ENCODE peak calls at places on chromosome 19, in eight cellular contexts. One of them, this sample, is unnamed.

GRCh38 chr19:53422551-53422950 is 9.2 kb upstream of the ZNF761 start:
- DNase-seq in AG08395: no peak
- DNase-seq in activated naive CD8-positive, alpha-beta T cell treated with anti-CD3 and anti-CD28 coated beads for 36 hours: no peak
- DNase-seq in DMS53: peak; percentile 32
- DNase-seq in HAP-1: no peak
- DNase-seq in activated T-helper 1 cell treated with anti-CD3 and anti-CD28 coated beads, Interleukin-12 subunit alpha, Interleukin-12 subunit beta, Interleukin-2, Interleukin-4 antibody, amounts not matched to agents 30 ng/mL and 10 ng/mL and 1 ng/mL, durations not matched to agents 14 hours and 24 hours and 36 hours: no peak
- DNase-seq in cardiac muscle cell: no peak
- DNase-seq in NCI-H510A: no peak
- DNase-seq in this sample: no peak

GRCh38 chr19:48249502-48250014 is 6.2 kb downstream of the CARD8 start:
- DNase-seq in AG08395: no peak
- DNase-seq in activated naive CD8-positive, alpha-beta T cell treated with anti-CD3 and anti-CD28 coated beads for 36 hours: peak; percentile 80
- DNase-seq in DMS53: no peak
- DNase-seq in HAP-1: no peak
- DNase-seq in activated T-helper 1 cell treated with anti-CD3 and anti-CD28 coated beads, Interleukin-12 subunit alpha, Interleukin-12 subunit beta, Interleukin-2, Interleukin-4 antibody, amounts not matched to agents 30 ng/mL and 10 ng/mL and 1 ng/mL, durations not matched to agents 14 hours and 24 hours and 36 hours: peak; percentile 62
- DNase-seq in cardiac muscle cell: peak; percentile 37
- DNase-seq in NCI-H510A: no peak
- DNase-seq in this sample: no peak

GRCh38 chr19:1755467-1756155 is 2.3 kb downstream of the ONECUT3 start:
- DNase-seq in AG08395: no peak
- DNase-seq in activated naive CD8-positive, alpha-beta T cell treated with anti-CD3 and anti-CD28 coated beads for 36 hours: no peak
- DNase-seq in DMS53: no peak
- DNase-seq in HAP-1: no peak
- DNase-seq in activated T-helper 1 cell treated with anti-CD3 and anti-CD28 coated beads, Interleukin-12 subunit alpha, Interleukin-12 subunit beta, Interleukin-2, Interleukin-4 antibody, amounts not matched to agents 30 ng/mL and 10 ng/mL and 1 ng/mL, durations not matched to agents 14 hours and 24 hours and 36 hours: no peak
- DNase-seq in cardiac muscle cell: no peak
- DNase-seq in NCI-H510A: no peak
- DNase-seq in this sample: no peak

GRCh38 chr19:34259367-34259865 is 5.1 kb downstream of the GARRE1 start:
- DNase-seq in AG08395: peak; percentile 16
- DNase-seq in activated naive CD8-positive, alpha-beta T cell treated with anti-CD3 and anti-CD28 coated beads for 36 hours: no peak
- DNase-seq in DMS53: no peak
- DNase-seq in HAP-1: no peak
- DNase-seq in activated T-helper 1 cell treated with anti-CD3 and anti-CD28 coated beads, Interleukin-12 subunit alpha, Interleukin-12 subunit beta, Interleukin-2, Interleukin-4 antibody, amounts not matched to agents 30 ng/mL and 10 ng/mL and 1 ng/mL, durations not matched to agents 14 hours and 24 hours and 36 hours: no peak
- DNase-seq in cardiac muscle cell: no peak
- DNase-seq in NCI-H510A: no peak
- DNase-seq in this sample: no peak

GRCh38 chr19:39126593-39127187 is 1.1 kb downstream of the PAK4 start:
- DNase-seq in AG08395: peak; percentile 46
- DNase-seq in activated naive CD8-positive, alpha-beta T cell treated with anti-CD3 and anti-CD28 coated beads for 36 hours: no peak
- DNase-seq in DMS53: peak; percentile 94
- DNase-seq in HAP-1: peak; percentile 30
- DNase-seq in activated T-helper 1 cell treated with anti-CD3 and anti-CD28 coated beads, Interleukin-12 subunit alpha, Interleukin-12 subunit beta, Interleukin-2, Interleukin-4 antibody, amounts not matched to agents 30 ng/mL and 10 ng/mL and 1 ng/mL, durations not matched to agents 14 hours and 24 hours and 36 hours: no peak
- DNase-seq in cardiac muscle cell: peak; percentile 44
- DNase-seq in NCI-H510A: no peak
- DNase-seq in this sample: no peak

GRCh38 chr19:45528744-45529453 is 21.6 kb downstream of the VASP start:
- DNase-seq in AG08395: peak; percentile 24
- DNase-seq in activated naive CD8-positive, alpha-beta T cell treated with anti-CD3 and anti-CD28 coated beads for 36 hours: peak; percentile 34
- DNase-seq in DMS53: peak; percentile 79
- DNase-seq in HAP-1: no peak
- DNase-seq in activated T-helper 1 cell treated with anti-CD3 and anti-CD28 coated beads, Interleukin-12 subunit alpha, Interleukin-12 subunit beta, Interleukin-2, Interleukin-4 antibody, amounts not matched to agents 30 ng/mL and 10 ng/mL and 1 ng/mL, durations not matched to agents 14 hours and 24 hours and 36 hours: no peak
- DNase-seq in cardiac muscle cell: peak; percentile 43
- DNase-seq in NCI-H510A: peak; percentile 84
- DNase-seq in this sample: peak; percentile 81

GRCh38 chr19:55377356-55378131 is 918 bp downstream of the TMEM190 start:
- DNase-seq in AG08395: no peak
- DNase-seq in activated naive CD8-positive, alpha-beta T cell treated with anti-CD3 and anti-CD28 coated beads for 36 hours: no peak
- DNase-seq in DMS53: peak; percentile 72
- DNase-seq in HAP-1: no peak
- DNase-seq in activated T-helper 1 cell treated with anti-CD3 and anti-CD28 coated beads, Interleukin-12 subunit alpha, Interleukin-12 subunit beta, Interleukin-2, Interleukin-4 antibody, amounts not matched to agents 30 ng/mL and 10 ng/mL and 1 ng/mL, durations not matched to agents 14 hours and 24 hours and 36 hours: no peak
- DNase-seq in cardiac muscle cell: no peak
- DNase-seq in NCI-H510A: no peak
- DNase-seq in this sample: no peak

GRCh38 chr19:46697142-46697960 is 19.6 kb downstream of the PRKD2 start:
- DNase-seq in AG08395: peak; percentile 96
- DNase-seq in activated naive CD8-positive, alpha-beta T cell treated with anti-CD3 and anti-CD28 coated beads for 36 hours: peak; percentile 37
- DNase-seq in DMS53: peak; percentile 46
- DNase-seq in HAP-1: no peak
- DNase-seq in activated T-helper 1 cell treated with anti-CD3 and anti-CD28 coated beads, Interleukin-12 subunit alpha, Interleukin-12 subunit beta, Interleukin-2, Interleukin-4 antibody, amounts not matched to agents 30 ng/mL and 10 ng/mL and 1 ng/mL, durations not matched to agents 14 hours and 24 hours and 36 hours: no peak
- DNase-seq in cardiac muscle cell: peak; percentile 82
- DNase-seq in NCI-H510A: no peak
- DNase-seq in this sample: peak; percentile 100

GRCh38 chr19:9791552-9792181 is 23.1 kb upstream of the ZNF846 start:
- DNase-seq in AG08395: peak; percentile 97
- DNase-seq in activated naive CD8-positive, alpha-beta T cell treated with anti-CD3 and anti-CD28 coated beads for 36 hours: peak; percentile 89
- DNase-seq in DMS53: peak; percentile 95
- DNase-seq in HAP-1: peak; percentile 87
- DNase-seq in activated T-helper 1 cell treated with anti-CD3 and anti-CD28 coated beads, Interleukin-12 subunit alpha, Interleukin-12 subunit beta, Interleukin-2, Interleukin-4 antibody, amounts not matched to agents 30 ng/mL and 10 ng/mL and 1 ng/mL, durations not matched to agents 14 hours and 24 hours and 36 hours: peak; percentile 83
- DNase-seq in cardiac muscle cell: peak; percentile 99
- DNase-seq in NCI-H510A: peak; percentile 98
- DNase-seq in this sample: peak; percentile 86

GRCh38 chr19:56132316-56132822 is 8.7 kb upstream of the ZNF444 start:
- DNase-seq in AG08395: no peak
- DNase-seq in activated naive CD8-positive, alpha-beta T cell treated with anti-CD3 and anti-CD28 coated beads for 36 hours: no peak
- DNase-seq in DMS53: no peak
- DNase-seq in HAP-1: no peak
- DNase-seq in activated T-helper 1 cell treated with anti-CD3 and anti-CD28 coated beads, Interleukin-12 subunit alpha, Interleukin-12 subunit beta, Interleukin-2, Interleukin-4 antibody, amounts not matched to agents 30 ng/mL and 10 ng/mL and 1 ng/mL, durations not matched to agents 14 hours and 24 hours and 36 hours: no peak
- DNase-seq in cardiac muscle cell: peak; percentile 86
- DNase-seq in NCI-H510A: no peak
- DNase-seq in this sample: no peak

GRCh38 chr19:1690570-1691307 is 38.3 kb upstream of the TCF3 start:
- DNase-seq in AG08395: peak; percentile 24
- DNase-seq in activated naive CD8-positive, alpha-beta T cell treated with anti-CD3 and anti-CD28 coated beads for 36 hours: peak; percentile 67
- DNase-seq in DMS53: peak; percentile 38
- DNase-seq in HAP-1: peak; percentile 29
- DNase-seq in activated T-helper 1 cell treated with anti-CD3 and anti-CD28 coated beads, Interleukin-12 subunit alpha, Interleukin-12 subunit beta, Interleukin-2, Interleukin-4 antibody, amounts not matched to agents 30 ng/mL and 10 ng/mL and 1 ng/mL, durations not matched to agents 14 hours and 24 hours and 36 hours: peak; percentile 45
- DNase-seq in cardiac muscle cell: peak; percentile 19
- DNase-seq in NCI-H510A: no peak
- DNase-seq in this sample: peak; percentile 96

GRCh38 chr19:41870401-41870873 is 6.6 kb upstream of the CD79A start:
- DNase-seq in AG08395: peak; percentile 40
- DNase-seq in activated naive CD8-positive, alpha-beta T cell treated with anti-CD3 and anti-CD28 coated beads for 36 hours: no peak
- DNase-seq in DMS53: peak; percentile 56
- DNase-seq in HAP-1: no peak
- DNase-seq in activated T-helper 1 cell treated with anti-CD3 and anti-CD28 coated beads, Interleukin-12 subunit alpha, Interleukin-12 subunit beta, Interleukin-2, Interleukin-4 antibody, amounts not matched to agents 30 ng/mL and 10 ng/mL and 1 ng/mL, durations not matched to agents 14 hours and 24 hours and 36 hours: no peak
- DNase-seq in cardiac muscle cell: peak; percentile 60
- DNase-seq in NCI-H510A: no peak
- DNase-seq in this sample: no peak

GRCh38 chr19:1053176-1054101 is 13.5 kb upstream of the ARHGAP45 start:
- DNase-seq in AG08395: no peak
- DNase-seq in activated naive CD8-positive, alpha-beta T cell treated with anti-CD3 and anti-CD28 coated beads for 36 hours: no peak
- DNase-seq in DMS53: no peak
- DNase-seq in HAP-1: no peak
- DNase-seq in activated T-helper 1 cell treated with anti-CD3 and anti-CD28 coated beads, Interleukin-12 subunit alpha, Interleukin-12 subunit beta, Interleukin-2, Interleukin-4 antibody, amounts not matched to agents 30 ng/mL and 10 ng/mL and 1 ng/mL, durations not matched to agents 14 hours and 24 hours and 36 hours: no peak
- DNase-seq in cardiac muscle cell: no peak
- DNase-seq in NCI-H510A: no peak
- DNase-seq in this sample: no peak

GRCh38 chr19:1952635-1953034 is 11.7 kb downstream of the CSNK1G2 start:
- DNase-seq in AG08395: no peak
- DNase-seq in activated naive CD8-positive, alpha-beta T cell treated with anti-CD3 and anti-CD28 coated beads for 36 hours: no peak
- DNase-seq in DMS53: no peak
- DNase-seq in HAP-1: no peak
- DNase-seq in activated T-helper 1 cell treated with anti-CD3 and anti-CD28 coated beads, Interleukin-12 subunit alpha, Interleukin-12 subunit beta, Interleukin-2, Interleukin-4 antibody, amounts not matched to agents 30 ng/mL and 10 ng/mL and 1 ng/mL, durations not matched to agents 14 hours and 24 hours and 36 hours: no peak
- DNase-seq in cardiac muscle cell: no peak
- DNase-seq in NCI-H510A: no peak
- DNase-seq in this sample: no peak

GRCh38 chr19:2575734-2576481 is 100.0 kb downstream of the GADD45B start:
- DNase-seq in AG08395: peak; percentile 89
- DNase-seq in activated naive CD8-positive, alpha-beta T cell treated with anti-CD3 and anti-CD28 coated beads for 36 hours: no peak
- DNase-seq in DMS53: no peak
- DNase-seq in HAP-1: no peak
- DNase-seq in activated T-helper 1 cell treated with anti-CD3 and anti-CD28 coated beads, Interleukin-12 subunit alpha, Interleukin-12 subunit beta, Interleukin-2, Interleukin-4 antibody, amounts not matched to agents 30 ng/mL and 10 ng/mL and 1 ng/mL, durations not matched to agents 14 hours and 24 hours and 36 hours: no peak
- DNase-seq in cardiac muscle cell: peak; percentile 95
- DNase-seq in NCI-H510A: no peak
- DNase-seq in this sample: no peak

GRCh38 chr19:47471733-47472457 is at the start of gene SLC8A2:
- DNase-seq in AG08395: peak; percentile 75
- DNase-seq in activated naive CD8-positive, alpha-beta T cell treated with anti-CD3 and anti-CD28 coated beads for 36 hours: peak; percentile 59
- DNase-seq in DMS53: peak; percentile 83
- DNase-seq in HAP-1: peak; percentile 64
- DNase-seq in activated T-helper 1 cell treated with anti-CD3 and anti-CD28 coated beads, Interleukin-12 subunit alpha, Interleukin-12 subunit beta, Interleukin-2, Interleukin-4 antibody, amounts not matched to agents 30 ng/mL and 10 ng/mL and 1 ng/mL, durations not matched to agents 14 hours and 24 hours and 36 hours: peak; percentile 59
- DNase-seq in cardiac muscle cell: peak; percentile 92
- DNase-seq in NCI-H510A: peak; percentile 63
- DNase-seq in this sample: peak; percentile 99

GRCh38 chr19:3969435-3970312 is 1.2 kb downstream of the DAPK3 start:
- DNase-seq in AG08395: peak; percentile 65
- DNase-seq in activated naive CD8-positive, alpha-beta T cell treated with anti-CD3 and anti-CD28 coated beads for 36 hours: no peak
- DNase-seq in DMS53: peak; percentile 67
- DNase-seq in HAP-1: peak; percentile 33
- DNase-seq in activated T-helper 1 cell treated with anti-CD3 and anti-CD28 coated beads, Interleukin-12 subunit alpha, Interleukin-12 subunit beta, Interleukin-2, Interleukin-4 antibody, amounts not matched to agents 30 ng/mL and 10 ng/mL and 1 ng/mL, durations not matched to agents 14 hours and 24 hours and 36 hours: no peak
- DNase-seq in cardiac muscle cell: peak; percentile 85
- DNase-seq in NCI-H510A: peak; percentile 66
- DNase-seq in this sample: no peak

GRCh38 chr19:34722353-34722752 is 11.7 kb upstream of the ZNF181 start:
- DNase-seq in AG08395: no peak
- DNase-seq in activated naive CD8-positive, alpha-beta T cell treated with anti-CD3 and anti-CD28 coated beads for 36 hours: no peak
- DNase-seq in DMS53: no peak
- DNase-seq in HAP-1: no peak
- DNase-seq in activated T-helper 1 cell treated with anti-CD3 and anti-CD28 coated beads, Interleukin-12 subunit alpha, Interleukin-12 subunit beta, Interleukin-2, Interleukin-4 antibody, amounts not matched to agents 30 ng/mL and 10 ng/mL and 1 ng/mL, durations not matched to agents 14 hours and 24 hours and 36 hours: no peak
- DNase-seq in cardiac muscle cell: no peak
- DNase-seq in NCI-H510A: no peak
- DNase-seq in this sample: no peak

GRCh38 chr19:16351133-16351809 is 26.6 kb downstream of the KLF2 start:
- DNase-seq in AG08395: peak; percentile 62
- DNase-seq in activated naive CD8-positive, alpha-beta T cell treated with anti-CD3 and anti-CD28 coated beads for 36 hours: no peak
- DNase-seq in DMS53: peak; percentile 31
- DNase-seq in HAP-1: no peak
- DNase-seq in activated T-helper 1 cell treated with anti-CD3 and anti-CD28 coated beads, Interleukin-12 subunit alpha, Interleukin-12 subunit beta, Interleukin-2, Interleukin-4 antibody, amounts not matched to agents 30 ng/mL and 10 ng/mL and 1 ng/mL, durations not matched to agents 14 hours and 24 hours and 36 hours: no peak
- DNase-seq in cardiac muscle cell: no peak
- DNase-seq in NCI-H510A: no peak
- DNase-seq in this sample: no peak

GRCh38 chr19:45601524-45602522 is at the start of gene GPR4:
- DNase-seq in AG08395: peak; percentile 28
- DNase-seq in activated naive CD8-positive, alpha-beta T cell treated with anti-CD3 and anti-CD28 coated beads for 36 hours: no peak
- DNase-seq in DMS53: peak; percentile 18
- DNase-seq in HAP-1: no peak
- DNase-seq in activated T-helper 1 cell treated with anti-CD3 and anti-CD28 coated beads, Interleukin-12 subunit alpha, Interleukin-12 subunit beta, Interleukin-2, Interleukin-4 antibody, amounts not matched to agents 30 ng/mL and 10 ng/mL and 1 ng/mL, durations not matched to agents 14 hours and 24 hours and 36 hours: no peak
- DNase-seq in cardiac muscle cell: peak; percentile 54
- DNase-seq in NCI-H510A: no peak
- DNase-seq in this sample: peak; percentile 85

GRCh38 chr19:1773173-1773572 is 19.9 kb downstream of the ONECUT3 start:
- DNase-seq in AG08395: no peak
- DNase-seq in activated naive CD8-positive, alpha-beta T cell treated with anti-CD3 and anti-CD28 coated beads for 36 hours: no peak
- DNase-seq in DMS53: no peak
- DNase-seq in HAP-1: no peak
- DNase-seq in activated T-helper 1 cell treated with anti-CD3 and anti-CD28 coated beads, Interleukin-12 subunit alpha, Interleukin-12 subunit beta, Interleukin-2, Interleukin-4 antibody, amounts not matched to agents 30 ng/mL and 10 ng/mL and 1 ng/mL, durations not matched to agents 14 hours and 24 hours and 36 hours: no peak
- DNase-seq in cardiac muscle cell: no peak
- DNase-seq in NCI-H510A: no peak
- DNase-seq in this sample: peak; percentile 43

GRCh38 chr19:48006762-48007161 is 12.3 kb downstream of the ELSPBP1 start:
- DNase-seq in AG08395: no peak
- DNase-seq in activated naive CD8-positive, alpha-beta T cell treated with anti-CD3 and anti-CD28 coated beads for 36 hours: peak; percentile 4
- DNase-seq in DMS53: peak; percentile 38
- DNase-seq in HAP-1: no peak
- DNase-seq in activated T-helper 1 cell treated with anti-CD3 and anti-CD28 coated beads, Interleukin-12 subunit alpha, Interleukin-12 subunit beta, Interleukin-2, Interleukin-4 antibody, amounts not matched to agents 30 ng/mL and 10 ng/mL and 1 ng/mL, durations not matched to agents 14 hours and 24 hours and 36 hours: no peak
- DNase-seq in cardiac muscle cell: no peak
- DNase-seq in NCI-H510A: no peak
- DNase-seq in this sample: peak; percentile 52

GRCh38 chr19:2983351-2984195 is 6.2 kb downstream of the TLE6 start:
- DNase-seq in AG08395: peak; percentile 72
- DNase-seq in activated naive CD8-positive, alpha-beta T cell treated with anti-CD3 and anti-CD28 coated beads for 36 hours: no peak
- DNase-seq in DMS53: peak; percentile 60
- DNase-seq in HAP-1: peak; percentile 80
- DNase-seq in activated T-helper 1 cell treated with anti-CD3 and anti-CD28 coated beads, Interleukin-12 subunit alpha, Interleukin-12 subunit beta, Interleukin-2, Interleukin-4 antibody, amounts not matched to agents 30 ng/mL and 10 ng/mL and 1 ng/mL, durations not matched to agents 14 hours and 24 hours and 36 hours: no peak
- DNase-seq in cardiac muscle cell: peak; percentile 90
- DNase-seq in NCI-H510A: peak; percentile 51
- DNase-seq in this sample: no peak

GRCh38 chr19:38400361-38400760 is 2.5 kb upstream of the FAM98C start:
- DNase-seq in AG08395: no peak
- DNase-seq in activated naive CD8-positive, alpha-beta T cell treated with anti-CD3 and anti-CD28 coated beads for 36 hours: no peak
- DNase-seq in DMS53: no peak
- DNase-seq in HAP-1: no peak
- DNase-seq in activated T-helper 1 cell treated with anti-CD3 and anti-CD28 coated beads, Interleukin-12 subunit alpha, Interleukin-12 subunit beta, Interleukin-2, Interleukin-4 antibody, amounts not matched to agents 30 ng/mL and 10 ng/mL and 1 ng/mL, durations not matched to agents 14 hours and 24 hours and 36 hours: no peak
- DNase-seq in cardiac muscle cell: no peak
- DNase-seq in NCI-H510A: no peak
- DNase-seq in this sample: no peak

GRCh38 chr19:46067691-46068090 is 26.9 kb upstream of the IGFL4 start:
- DNase-seq in AG08395: no peak
- DNase-seq in activated naive CD8-positive, alpha-beta T cell treated with anti-CD3 and anti-CD28 coated beads for 36 hours: no peak
- DNase-seq in DMS53: no peak
- DNase-seq in HAP-1: no peak
- DNase-seq in activated T-helper 1 cell treated with anti-CD3 and anti-CD28 coated beads, Interleukin-12 subunit alpha, Interleukin-12 subunit beta, Interleukin-2, Interleukin-4 antibody, amounts not matched to agents 30 ng/mL and 10 ng/mL and 1 ng/mL, durations not matched to agents 14 hours and 24 hours and 36 hours: no peak
- DNase-seq in cardiac muscle cell: no peak
- DNase-seq in NCI-H510A: no peak
- DNase-seq in this sample: no peak

GRCh38 chr19:43395561-43395960 is 19.1 kb upstream of the TEX101 start:
- DNase-seq in AG08395: no peak
- DNase-seq in activated naive CD8-positive, alpha-beta T cell treated with anti-CD3 and anti-CD28 coated beads for 36 hours: no peak
- DNase-seq in DMS53: peak; percentile 83
- DNase-seq in HAP-1: no peak
- DNase-seq in activated T-helper 1 cell treated with anti-CD3 and anti-CD28 coated beads, Interleukin-12 subunit alpha, Interleukin-12 subunit beta, Interleukin-2, Interleukin-4 antibody, amounts not matched to agents 30 ng/mL and 10 ng/mL and 1 ng/mL, durations not matched to agents 14 hours and 24 hours and 36 hours: no peak
- DNase-seq in cardiac muscle cell: no peak
- DNase-seq in NCI-H510A: no peak
- DNase-seq in this sample: no peak

GRCh38 chr19:11145147-11145924 is 10.2 kb downstream of the SPC24 start:
- DNase-seq in AG08395: no peak
- DNase-seq in activated naive CD8-positive, alpha-beta T cell treated with anti-CD3 and anti-CD28 coated beads for 36 hours: no peak
- DNase-seq in DMS53: no peak
- DNase-seq in HAP-1: no peak
- DNase-seq in activated T-helper 1 cell treated with anti-CD3 and anti-CD28 coated beads, Interleukin-12 subunit alpha, Interleukin-12 subunit beta, Interleukin-2, Interleukin-4 antibody, amounts not matched to agents 30 ng/mL and 10 ng/mL and 1 ng/mL, durations not matched to agents 14 hours and 24 hours and 36 hours: no peak
- DNase-seq in cardiac muscle cell: no peak
- DNase-seq in NCI-H510A: no peak
- DNase-seq in this sample: no peak

GRCh38 chr19:29329460-29330134 is 116.6 kb upstream of the UQCRFS1 start:
- DNase-seq in AG08395: no peak
- DNase-seq in activated naive CD8-positive, alpha-beta T cell treated with anti-CD3 and anti-CD28 coated beads for 36 hours: no peak
- DNase-seq in DMS53: peak; percentile 2
- DNase-seq in HAP-1: no peak
- DNase-seq in activated T-helper 1 cell treated with anti-CD3 and anti-CD28 coated beads, Interleukin-12 subunit alpha, Interleukin-12 subunit beta, Interleukin-2, Interleukin-4 antibody, amounts not matched to agents 30 ng/mL and 10 ng/mL and 1 ng/mL, durations not matched to agents 14 hours and 24 hours and 36 hours: no peak
- DNase-seq in cardiac muscle cell: peak; percentile 2
- DNase-seq in NCI-H510A: no peak
- DNase-seq in this sample: peak; percentile 31

GRCh38 chr19:29605653-29606419 is at the start of gene POP4:
- DNase-seq in AG08395: peak; percentile 100
- DNase-seq in activated naive CD8-positive, alpha-beta T cell treated with anti-CD3 and anti-CD28 coated beads for 36 hours: peak; percentile 98
- DNase-seq in DMS53: peak; percentile 95
- DNase-seq in HAP-1: peak; percentile 88
- DNase-seq in activated T-helper 1 cell treated with anti-CD3 and anti-CD28 coated beads, Interleukin-12 subunit alpha, Interleukin-12 subunit beta, Interleukin-2, Interleukin-4 antibody, amounts not matched to agents 30 ng/mL and 10 ng/mL and 1 ng/mL, durations not matched to agents 14 hours and 24 hours and 36 hours: peak; percentile 97
- DNase-seq in cardiac muscle cell: peak; percentile 96
- DNase-seq in NCI-H510A: peak; percentile 92
- DNase-seq in this sample: peak; percentile 98

GRCh38 chr19:46746281-46746965 is at the start of gene STRN4:
- DNase-seq in AG08395: peak; percentile 97
- DNase-seq in activated naive CD8-positive, alpha-beta T cell treated with anti-CD3 and anti-CD28 coated beads for 36 hours: peak; percentile 67
- DNase-seq in DMS53: peak; percentile 88
- DNase-seq in HAP-1: peak; percentile 39
- DNase-seq in activated T-helper 1 cell treated with anti-CD3 and anti-CD28 coated beads, Interleukin-12 subunit alpha, Interleukin-12 subunit beta, Interleukin-2, Interleukin-4 antibody, amounts not matched to agents 30 ng/mL and 10 ng/mL and 1 ng/mL, durations not matched to agents 14 hours and 24 hours and 36 hours: peak; percentile 31
- DNase-seq in cardiac muscle cell: peak; percentile 58
- DNase-seq in NCI-H510A: peak; percentile 67
- DNase-seq in this sample: peak; percentile 72

GRCh38 chr19:42228640-42229039 is 8.5 kb downstream of the ZNF526 start:
- DNase-seq in AG08395: no peak
- DNase-seq in activated naive CD8-positive, alpha-beta T cell treated with anti-CD3 and anti-CD28 coated beads for 36 hours: no peak
- DNase-seq in DMS53: no peak
- DNase-seq in HAP-1: no peak
- DNase-seq in activated T-helper 1 cell treated with anti-CD3 and anti-CD28 coated beads, Interleukin-12 subunit alpha, Interleukin-12 subunit beta, Interleukin-2, Interleukin-4 antibody, amounts not matched to agents 30 ng/mL and 10 ng/mL and 1 ng/mL, durations not matched to agents 14 hours and 24 hours and 36 hours: no peak
- DNase-seq in cardiac muscle cell: no peak
- DNase-seq in NCI-H510A: no peak
- DNase-seq in this sample: peak; percentile 48

GRCh38 chr19:14480695-14481069 is 5.5 kb upstream of the PTGER1 start:
- DNase-seq in AG08395: no peak
- DNase-seq in activated naive CD8-positive, alpha-beta T cell treated with anti-CD3 and anti-CD28 coated beads for 36 hours: no peak
- DNase-seq in DMS53: no peak
- DNase-seq in HAP-1: no peak
- DNase-seq in activated T-helper 1 cell treated with anti-CD3 and anti-CD28 coated beads, Interleukin-12 subunit alpha, Interleukin-12 subunit beta, Interleukin-2, Interleukin-4 antibody, amounts not matched to agents 30 ng/mL and 10 ng/mL and 1 ng/mL, durations not matched to agents 14 hours and 24 hours and 36 hours: no peak
- DNase-seq in cardiac muscle cell: no peak
- DNase-seq in NCI-H510A: no peak
- DNase-seq in this sample: no peak

GRCh38 chr19:28634031-28634328 is 579.0 kb downstream of the UQCRFS1 start:
- DNase-seq in AG08395: no peak
- DNase-seq in activated naive CD8-positive, alpha-beta T cell treated with anti-CD3 and anti-CD28 coated beads for 36 hours: no peak
- DNase-seq in DMS53: no peak
- DNase-seq in HAP-1: no peak
- DNase-seq in activated T-helper 1 cell treated with anti-CD3 and anti-CD28 coated beads, Interleukin-12 subunit alpha, Interleukin-12 subunit beta, Interleukin-2, Interleukin-4 antibody, amounts not matched to agents 30 ng/mL and 10 ng/mL and 1 ng/mL, durations not matched to agents 14 hours and 24 hours and 36 hours: no peak
- DNase-seq in cardiac muscle cell: no peak
- DNase-seq in NCI-H510A: no peak
- DNase-seq in this sample: no peak